ENCODE peak calls at places on chromosomes 11 and 22, in eight cellular contexts. Q is progenitor cell of endocrine pancreas, K is cardiac fibroblast, N is AG10803, X is body of pancreas, U is heart left ventricle, S is ascending aorta, F is activated B cell treated with CpG ODN at 0.5 μM for 24 hours. E is an unnamed sample.

GRCh38 chr11:103907548-103908455 is 128.6 kb upstream of the DDI1 start:
- DNase-seq in X (no peak), Q (no peak), F (no peak), K (peak), U (no peak), S (no peak), N (peak), E (no peak)

GRCh38 chr11:64799256-64799924 is 3.6 kb downstream of the MAP4K2 start:
- DNase-seq in F (peak), N (no peak), Q (no peak), X (no peak), S (no peak), K (no peak), U (no peak), E (no peak)

GRCh38 chr11:47918882-47919495 is 61.4 kb upstream of the PTPRJ start:
- DNase-seq in K (peak), S (no peak), Q (no peak), N (peak), F (no peak), U (no peak), X (no peak), E (no peak)

GRCh38 chr11:133893381-133893780 is 48.1 kb upstream of the SPATA19 start:
- DNase-seq in U (no peak), S (no peak), Q (no peak), X (no peak), K (no peak), N (no peak), F (no peak), E (no peak)

GRCh38 chr11:5204787-5205186 is 4.3 kb upstream of the OR51V1 start:
- DNase-seq in S (no peak), U (no peak), X (no peak), N (peak), F (no peak), K (peak), Q (no peak), E (no peak)

GRCh38 chr11:134743809-134744195 is 331.8 kb upstream of the B3GAT1 start:
- DNase-seq in K (no peak), U (no peak), Q (no peak), F (no peak), X (no peak), N (no peak), S (no peak), E (no peak)

GRCh38 chr22:48268771-48269552 is 1506.5 kb downstream of the TBC1D22A start:
- DNase-seq in U (no peak), N (no peak), Q (no peak), X (no peak), K (no peak), S (no peak), F (no peak), E (no peak)

GRCh38 chr11:128881221-128881620 is 9.9 kb upstream of the KCNJ5 start:
- DNase-seq in K (no peak), N (no peak), U (no peak), Q (no peak), S (no peak), F (no peak), X (no peak), E (no peak)

GRCh38 chr22:39984006-39984405 is 10.7 kb upstream of the FAM83F start:
- DNase-seq in Q (no peak), S (no peak), F (no peak), X (no peak), N (no peak), K (peak), U (no peak), E (no peak)

GRCh38 chr11:97732011-97732632 is 1288.6 kb upstream of the CNTN5 start:
- DNase-seq in X (no peak), N (no peak), Q (no peak), F (no peak), S (no peak), U (no peak), K (peak), E (no peak)

GRCh38 chr11:68150029-68150428 is 28.8 kb upstream of the CHKA start:
- DNase-seq in F (no peak), Q (no peak), K (peak), S (no peak), X (peak), N (no peak), U (no peak), E (no peak)

GRCh38 chr22:38728899-38729796 is 23.4 kb downstream of the GTPBP1 start:
- DNase-seq in F (no peak), S (no peak), K (no peak), X (peak), U (no peak), Q (no peak), N (no peak), E (peak)

GRCh38 chr11:44835979-44836378 is 109.2 kb downstream of the TSPAN18 start:
- DNase-seq in Q (no peak), K (no peak), F (no peak), X (no peak), U (no peak), N (no peak), S (no peak), E (no peak)

DNA sequence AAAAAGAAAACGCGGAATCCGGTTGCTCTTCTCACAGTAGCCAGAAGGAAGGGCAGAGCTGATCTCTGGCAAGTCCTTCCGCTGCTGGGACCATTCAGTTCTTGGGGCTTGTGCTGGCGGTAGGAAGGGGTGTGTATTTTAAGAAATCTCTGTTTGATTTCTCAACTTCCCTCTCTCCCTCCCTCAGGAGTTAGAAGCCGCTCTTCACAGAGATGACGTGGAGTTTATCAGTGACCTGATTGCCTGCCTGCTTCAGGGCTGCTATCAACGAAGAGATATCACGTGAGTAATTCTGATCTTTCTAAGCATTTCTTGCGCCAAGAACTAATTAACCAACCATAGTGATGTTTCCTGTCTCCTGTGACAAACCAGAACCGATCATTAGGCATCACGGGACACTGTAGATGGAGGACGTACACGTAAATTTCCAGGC is 85.9 kb upstream of the SLC25A18 start:
- DNase-seq in Q (no peak), U (peak), K (peak), F (no peak), S (no peak), N (no peak), X (no peak), E (no peak)
- TF ChIP-seq CTCF in Q (no peak), U (no peak), K (no peak), F (no peak), S (no peak), N (no peak), X (no peak), E (no peak)

DNA sequence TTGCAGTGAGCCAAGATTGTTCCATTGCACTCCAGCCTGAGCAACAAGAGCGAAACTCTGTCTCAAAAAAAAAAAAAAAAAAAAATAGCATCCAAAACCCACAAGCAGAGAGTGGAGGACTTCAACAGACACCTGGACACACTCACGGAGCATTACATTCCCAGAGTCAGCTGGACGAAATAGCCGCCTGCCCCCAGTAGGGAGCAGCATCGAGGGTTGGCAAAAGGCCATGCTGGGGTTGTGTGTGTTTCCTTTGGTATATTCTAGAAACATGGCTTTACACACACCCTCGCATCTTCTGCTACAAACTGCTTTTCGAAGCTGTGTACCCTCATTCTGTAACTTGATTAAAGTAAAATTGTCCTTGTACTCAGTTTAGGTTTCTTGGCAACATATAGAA is 5.3 kb downstream of the ADA2 start:
- DNase-seq in F (no peak), Q (no peak), N (peak), S (no peak), K (peak), X (peak), U (peak), E (peak)
- TF ChIP-seq CTCF in F (no peak), Q (peak), N (peak), S (no peak), K (peak), X (peak), U (peak), E (peak)

GRCh38 chr11:8757533-8757932 is 74.9 kb downstream of the RPL27A start:
- DNase-seq in S (no peak), F (no peak), K (no peak), U (no peak), N (no peak), Q (no peak), X (no peak), E (no peak)

GRCh38 chr11:8757047-8757446 is 74.5 kb downstream of the RPL27A start:
- DNase-seq in F (no peak), X (no peak), K (no peak), Q (no peak), S (no peak), U (no peak), N (peak), E (no peak)

GRCh38 chr11:8756201-8756600 is 73.6 kb downstream of the RPL27A start:
- DNase-seq in Q (no peak), F (no peak), X (peak), S (no peak), U (no peak), K (no peak), N (peak), E (no peak)

GRCh38 chr11:8758619-8759169 is 76.1 kb downstream of the RPL27A start:
- DNase-seq in S (no peak), N (no peak), X (no peak), Q (no peak), K (no peak), F (no peak), U (no peak), E (no peak)

GRCh38 chr11:8754241-8754640 is 71.6 kb downstream of the RPL27A start:
- DNase-seq in K (peak), N (peak), S (no peak), U (no peak), X (no peak), Q (no peak), F (no peak), E (no peak)
- TF ChIP-seq CTCF in K (peak), N (peak), S (no peak), U (no peak), X (no peak), Q (no peak), F (no peak), E (no peak)

DNA sequence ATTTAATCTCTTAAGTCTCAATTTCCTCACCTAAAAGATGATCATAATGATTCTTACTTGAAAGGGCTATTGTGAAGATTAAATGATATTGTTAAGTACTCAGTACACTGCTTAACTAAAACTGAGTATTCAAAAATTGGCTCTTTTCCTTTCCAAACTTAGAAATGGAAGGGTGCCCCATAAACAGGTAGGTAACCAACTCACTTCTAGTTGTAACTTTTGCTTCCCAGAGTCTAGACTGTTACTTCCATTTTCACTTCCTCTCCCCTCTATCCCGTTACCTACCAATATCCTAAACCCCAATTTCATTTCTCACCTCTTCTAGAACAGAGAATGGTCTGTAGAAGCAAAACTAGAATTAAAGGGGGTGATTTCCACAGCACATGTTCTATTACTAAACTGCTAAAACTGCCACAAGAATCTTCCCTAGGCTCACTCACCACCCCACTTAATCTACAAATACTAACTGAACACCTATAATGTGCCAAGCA is 50.0 kb downstream of the RRAS2 start:
- DNase-seq in F (no peak), U (no peak), K (no peak), Q (no peak), N (no peak), S (no peak), X (no peak), E (no peak)
- TF ChIP-seq CTCF in F (no peak), U (no peak), K (no peak), Q (no peak), N (no peak), S (no peak), X (no peak), E (no peak)

GRCh38 chr22:45090364-45090960 is 73.3 kb upstream of the NUP50 start:
- DNase-seq in F (no peak), X (no peak), S (no peak), Q (peak), U (no peak), K (peak), N (peak), E (no peak)
- TF ChIP-seq CTCF in F (no peak), X (peak), S (no peak), Q (peak), U (no peak), K (no peak), N (no peak), E (no peak)

GRCh38 chr11:70472240-70472639 is 73.9 kb downstream of the CTTN start:
- DNase-seq in U (no peak), X (no peak), N (no peak), K (no peak), S (no peak), F (no peak), Q (no peak), E (no peak)

GRCh38 chr11:70473186-70473872 is 75.0 kb downstream of the CTTN start:
- DNase-seq in K (no peak), X (no peak), S (no peak), Q (no peak), U (no peak), F (no peak), N (no peak), E (no peak)

GRCh38 chr11:70468256-70469230 is 70.2 kb downstream of the CTTN start:
- DNase-seq in F (no peak), Q (no peak), X (no peak), S (no peak), K (no peak), N (no peak), U (no peak), E (no peak)

GRCh38 chr11:70470127-70470526 is 71.8 kb downstream of the CTTN start:
- DNase-seq in Q (no peak), U (peak), K (no peak), X (no peak), F (no peak), S (no peak), N (peak), E (no peak)

DNA sequence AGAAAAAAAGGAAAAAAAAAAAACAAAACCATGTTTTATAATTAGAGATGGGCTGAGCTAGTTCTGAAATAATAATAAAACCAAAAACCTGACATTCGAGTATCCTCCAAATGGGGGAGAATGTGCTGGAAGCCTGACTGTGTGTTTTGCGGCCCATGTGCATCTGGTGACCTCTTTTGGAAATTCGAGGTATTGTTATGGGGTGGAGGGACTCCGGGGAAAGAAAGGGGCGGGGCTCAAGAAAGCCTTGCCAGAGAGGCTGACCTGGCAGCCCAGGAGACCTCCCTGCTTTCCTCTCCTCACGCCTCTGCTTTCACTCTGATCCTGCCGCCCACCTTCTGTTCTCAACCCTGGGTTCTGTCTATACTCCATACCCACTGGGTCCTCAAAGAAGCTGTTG is 72.9 kb downstream of the CTTN start:
- DNase-seq in F (no peak), K (peak), S (no peak), N (no peak), X (no peak), U (no peak), Q (no peak), E (no peak)
- TF ChIP-seq CTCF in F (no peak), K (peak), S (no peak), N (peak), X (no peak), U (no peak), Q (peak), E (no peak)

DNA sequence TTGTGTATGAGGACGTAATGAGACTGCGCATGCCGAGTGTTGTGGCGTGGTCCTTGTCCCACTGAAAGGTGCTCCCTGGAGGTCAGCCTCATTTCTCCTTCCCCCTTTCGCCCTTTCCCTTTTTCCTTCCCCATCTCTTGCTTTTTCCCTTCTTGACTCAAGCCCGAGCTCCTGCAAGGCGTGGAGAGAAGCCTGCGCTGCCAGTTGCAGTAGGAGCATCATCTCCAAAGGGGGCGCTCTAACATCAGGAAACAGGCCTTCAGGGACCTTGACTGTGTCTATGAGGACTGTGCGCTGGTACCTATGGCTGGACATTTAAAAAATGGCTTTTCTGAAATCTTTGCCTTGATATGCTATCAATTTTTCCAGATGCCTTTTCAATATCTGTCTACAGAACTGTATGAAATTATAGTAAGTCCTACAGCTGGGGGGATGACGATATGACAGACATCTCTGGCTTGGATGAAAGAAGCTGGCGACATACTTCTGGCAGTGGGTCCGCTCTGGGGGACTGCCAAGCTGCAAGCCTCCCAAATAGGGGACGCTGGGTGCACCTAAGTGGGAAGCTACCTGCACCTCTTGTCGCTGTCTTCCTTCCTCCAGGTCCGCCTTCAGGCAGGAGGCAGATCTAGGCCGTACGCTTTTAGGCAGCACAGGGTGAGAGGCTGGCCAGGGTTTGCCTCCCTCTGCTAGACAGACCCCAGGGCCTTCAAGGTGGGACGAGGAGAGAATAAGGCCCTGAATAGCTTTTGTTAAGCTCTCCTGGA is 96.5 kb downstream of the NXPE2 start:
- DNase-seq in Q (peak), S (no peak), U (peak), K (peak), F (no peak), X (peak), N (peak), E (no peak)
- TF ChIP-seq CTCF in Q (peak), S (no peak), U (peak), K (peak), F (no peak), X (peak), N (peak), E (peak)

DNA sequence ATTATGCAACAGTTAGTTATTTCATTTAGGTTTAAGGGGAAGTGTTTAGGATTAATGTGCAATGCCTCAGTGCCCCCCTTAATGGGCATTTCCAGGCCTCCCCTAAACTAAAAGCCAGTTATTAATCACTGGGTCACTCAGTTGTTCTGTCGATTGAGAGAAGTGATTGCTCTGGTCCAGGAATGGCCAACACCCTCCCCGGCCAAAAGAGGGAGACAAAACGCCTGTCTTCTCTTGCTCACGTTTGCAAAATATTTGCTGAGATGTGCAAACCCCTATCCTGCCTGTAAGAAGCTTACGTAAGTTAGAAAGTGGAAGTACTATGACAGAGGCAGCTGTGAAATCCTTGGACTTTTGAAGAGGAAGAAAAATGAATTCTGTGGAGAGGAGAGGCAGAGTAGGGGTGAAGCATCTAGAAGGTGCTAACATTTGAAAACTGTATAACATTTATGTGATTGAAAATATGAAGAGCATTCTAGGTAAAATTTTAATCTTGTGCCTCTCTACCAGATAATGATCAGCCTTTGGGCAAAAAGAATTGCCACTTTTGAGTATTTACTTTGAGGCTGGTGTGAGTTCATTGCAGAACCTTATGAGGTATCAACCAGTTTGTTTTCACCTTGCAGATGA is 37.7 kb downstream of the NTM start:
- DNase-seq in Q (no peak), K (no peak), U (no peak), S (no peak), N (peak), X (peak), F (no peak), E (no peak)
- TF ChIP-seq CTCF in Q (peak), K (no peak), U (peak), S (no peak), N (peak), X (peak), F (no peak), E (peak)

DNA sequence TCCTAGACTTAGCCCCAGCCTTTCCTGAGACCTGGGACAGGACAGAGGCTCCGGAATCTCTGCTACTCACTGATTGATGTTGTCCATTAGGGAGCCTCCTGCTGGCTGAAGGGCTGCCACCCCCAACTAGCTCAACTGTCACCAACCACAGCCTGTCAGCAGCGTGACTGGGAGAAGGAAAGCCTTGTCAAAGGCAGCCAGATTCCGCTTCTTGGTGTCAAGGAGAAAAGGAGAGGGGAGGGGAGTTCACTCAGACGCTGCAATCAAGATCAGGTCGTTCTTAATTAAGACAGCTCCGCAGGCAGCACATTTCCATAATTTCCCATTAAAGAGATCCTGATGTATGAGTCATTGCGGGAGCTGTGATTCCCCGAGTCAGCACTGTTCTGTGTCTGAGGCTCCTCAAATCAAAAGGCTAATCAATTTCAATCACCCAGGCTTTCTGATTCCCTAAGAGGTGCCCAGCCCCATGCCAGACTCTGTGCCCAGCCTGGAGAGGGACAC is 152.8 kb upstream of the ZBED5 start:
- DNase-seq in X (no peak), S (no peak), Q (no peak), U (peak), N (peak), K (peak), F (no peak), E (peak)
- TF ChIP-seq CTCF in X (peak), S (peak), Q (no peak), U (peak), N (peak), K (peak), F (no peak), E (peak)

GRCh38 chr22:22030493-22031182 is 48.1 kb upstream of the TOP3B start:
- DNase-seq in S (no peak), F (peak), U (no peak), N (no peak), Q (no peak), X (no peak), K (peak), E (no peak)
- TF ChIP-seq CTCF in S (peak), F (no peak), U (peak), N (no peak), Q (peak), X (no peak), K (peak), E (peak)